ENCODE peak calls at places on chromosomes 3 and 15, in four cellular contexts. A is colonic mucosa, O is foreskin keratinocyte, S is OCI-LY7. Y is an unnamed sample.

GRCh38 chr3:193573403-193573802 is 18.7 kb upstream of the ATP13A4 start:
- DNase-seq in S (no peak), O (no peak), A (no peak), Y (no peak)

GRCh38 chr3:48427630-48427962 is 2.3 kb downstream of the PLXNB1 start:
- DNase-seq in S (no peak), A (peak), O (no peak), Y (no peak)

GRCh38 chr3:34260266-34260990 is 462.0 kb downstream of the PDCD6IP start:
- DNase-seq in A (peak), O (peak), S (peak), Y (no peak)

GRCh38 chr15:50816191-50816590 is 50.7 kb upstream of the SPPL2A start:
- DNase-seq in S (no peak), A (peak), O (peak), Y (peak)

GRCh38 chr3:9970020-9970652 is 16.5 kb downstream of the EMC3 start:
- DNase-seq in O (peak), S (no peak), A (no peak), Y (peak)

GRCh38 chr3:100027321-100027720 is 87.0 kb downstream of the FILIP1L start:
- DNase-seq in S (no peak), O (no peak), A (no peak), Y (no peak)

GRCh38 chr3:47664519-47664918 is 85.9 kb upstream of the CSPG5 start:
- DNase-seq in O (no peak), S (peak), A (no peak), Y (no peak)

GRCh38 chr15:32682569-32682968 is 35.2 kb upstream of the GREM1 start:
- DNase-seq in A (no peak), S (no peak), O (peak), Y (no peak)

GRCh38 chr3:125349556-125350165 is 25.5 kb downstream of the ZNF148 start:
- DNase-seq in A (no peak), S (no peak), O (no peak), Y (no peak)

GRCh38 chr3:111285691-111286090 is 214.1 kb downstream of the NECTIN3 start:
- DNase-seq in O (no peak), S (no peak), A (no peak), Y (no peak)

GRCh38 chr3:135249186-135249585 is 454.1 kb downstream of the EPHB1 start:
- DNase-seq in O (no peak), S (no peak), A (no peak), Y (no peak)

GRCh38 chr3:66255865-66256264 is 35.1 kb downstream of the SLC25A26 start:
- DNase-seq in A (no peak), O (no peak), S (no peak), Y (no peak)

GRCh38 chr15:101193781-101194180 is 58.1 kb downstream of the CHSY1 start:
- DNase-seq in A (no peak), S (no peak), O (no peak), Y (no peak)

GRCh38 chr15:70559223-70559823 is 204.0 kb downstream of the UACA start:
- DNase-seq in O (no peak), S (peak), A (peak), Y (no peak)

GRCh38 chr3:39445927-39446326 is 21.6 kb upstream of the MOBP start:
- DNase-seq in A (no peak), S (no peak), O (no peak), Y (no peak)
- H3K27ac ChIP-seq in A (no peak), S (no peak), O (no peak), Y (no peak)

DNA sequence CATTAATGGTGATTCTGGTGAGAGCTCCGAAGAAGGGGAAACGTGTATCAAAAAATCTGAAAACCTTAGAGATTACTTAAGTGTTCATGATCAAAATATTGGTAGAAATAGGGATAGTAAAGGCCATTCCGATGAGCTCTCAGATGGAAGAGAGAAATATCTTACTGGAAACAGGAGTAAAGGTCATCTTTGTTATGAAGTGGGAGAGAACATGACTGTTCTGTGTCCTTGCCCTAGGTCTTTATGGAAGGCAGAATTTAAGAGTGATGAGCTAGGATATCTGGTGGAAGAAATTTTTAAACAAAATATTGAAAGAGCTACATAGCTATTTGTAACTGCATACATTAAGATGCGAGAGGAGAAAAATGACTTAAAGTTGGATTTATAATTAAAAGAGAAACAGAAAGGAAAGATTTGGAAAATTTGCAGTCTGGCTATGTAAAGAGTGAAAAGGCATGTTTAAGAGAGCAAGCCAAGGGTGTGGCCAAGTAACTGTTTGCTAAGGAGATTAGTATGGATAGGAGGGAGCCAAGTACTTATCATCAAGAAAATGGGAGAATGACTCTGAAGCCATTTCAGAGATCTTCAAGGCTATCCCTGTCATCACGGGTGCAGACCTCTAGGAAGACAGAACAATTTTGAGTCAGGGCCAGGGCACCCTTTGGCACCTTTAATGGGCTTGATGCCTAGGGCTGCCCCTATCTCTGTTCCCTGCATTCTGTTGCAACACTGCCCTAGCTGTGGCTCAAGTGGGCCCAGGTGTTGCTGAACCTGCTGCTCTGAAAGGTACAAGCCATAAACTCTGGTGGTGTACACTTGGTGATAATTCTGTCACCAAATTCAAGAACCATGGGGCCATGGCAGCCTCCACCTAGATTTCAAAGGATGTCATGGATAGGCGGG is 27.3 kb downstream of the SLMAP start:
- DNase-seq in S (no peak), A (no peak), O (no peak), Y (no peak)
- H3K27ac ChIP-seq in S (no peak), A (no peak), O (peak), Y (peak)

GRCh38 chr3:129536374-129536667 is 6.7 kb upstream of the H1-8 start:
- DNase-seq in O (no peak), A (no peak), S (no peak), Y (no peak)
- H3K27ac ChIP-seq in O (no peak), A (no peak), S (no peak), Y (no peak)

GRCh38 chr15:64581408-64581761 is 121.0 kb downstream of the ZNF609 start:
- DNase-seq in A (no peak), S (no peak), O (no peak), Y (no peak)
- H3K27ac ChIP-seq in A (no peak), S (no peak), O (no peak), Y (no peak)

DNA sequence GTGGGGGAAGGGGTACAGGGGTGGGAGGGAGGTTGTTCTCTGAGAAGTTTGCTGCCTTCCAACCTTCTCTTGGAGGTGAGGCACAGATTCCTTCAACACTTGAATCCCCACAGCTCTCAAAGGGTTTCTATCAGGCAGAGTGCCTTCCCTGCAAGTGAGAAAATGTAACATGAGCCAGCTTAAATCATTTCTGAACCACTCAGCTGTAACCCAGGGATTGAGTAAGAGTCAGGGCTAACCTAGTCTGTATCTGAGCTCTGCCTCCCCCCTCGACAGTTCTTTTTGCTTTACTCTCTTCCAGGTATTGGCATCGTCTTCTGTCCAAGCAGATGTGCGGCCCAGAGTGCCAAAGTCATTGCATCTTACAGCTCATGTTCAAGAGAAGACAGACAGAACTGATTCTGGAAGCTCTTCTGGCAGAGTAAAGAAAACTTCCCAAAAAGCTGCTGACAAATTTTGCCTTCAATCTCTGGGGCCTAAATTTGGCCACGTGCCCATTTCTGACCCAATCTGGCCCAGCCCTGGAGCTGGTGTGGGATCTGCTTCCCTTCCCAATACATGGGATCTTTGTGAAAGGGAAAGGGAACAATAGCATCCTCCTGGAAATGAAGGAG is 74.8 kb downstream of the ABHD5 start:
- DNase-seq in A (no peak), O (peak), S (no peak), Y (no peak)
- H3K27ac ChIP-seq in A (no peak), O (no peak), S (no peak), Y (peak)

GRCh38 chr3:15797600-15798303 is at the start of gene ANKRD28:
- DNase-seq in O (peak), A (peak), S (peak), Y (peak)

GRCh38 chr3:15800327-15800726 is 2.5 kb upstream of the ANKRD28 start:
- DNase-seq in S (no peak), A (no peak), O (no peak), Y (no peak)

GRCh38 chr3:15798533-15799245 is 910 bp upstream of the ANKRD28 start:
- DNase-seq in A (no peak), S (no peak), O (no peak), Y (no peak)

GRCh38 chr3:15801298-15801697 is 3.5 kb upstream of the ANKRD28 start:
- DNase-seq in A (no peak), O (no peak), S (no peak), Y (no peak)

DNA sequence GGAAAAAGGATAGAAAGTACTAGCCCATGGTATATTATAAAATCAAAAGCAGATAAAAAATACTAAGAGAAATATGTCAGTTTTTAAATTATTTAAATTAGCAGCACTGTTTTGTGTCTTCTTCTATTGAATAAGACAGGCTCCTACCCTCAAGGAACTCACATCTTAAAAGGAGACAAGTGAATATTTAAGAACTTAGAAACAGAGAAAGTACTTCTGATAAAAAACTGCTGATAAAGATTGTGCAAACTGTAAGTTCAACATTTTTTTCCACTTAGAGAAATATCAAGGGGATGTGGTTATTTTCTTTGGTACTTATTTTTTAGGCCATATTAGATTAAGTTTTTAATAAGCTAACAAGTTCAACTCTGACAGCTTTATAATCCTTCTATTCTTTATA is 3.0 kb upstream of the ANKRD28 start:
- DNase-seq in S (no peak), O (no peak), A (no peak), Y (no peak)
- H3K27ac ChIP-seq in S (no peak), O (no peak), A (no peak), Y (no peak)

GRCh38 chr3:177832862-177833261 is 635.6 kb upstream of the TBL1XR1 start:
- DNase-seq in S (no peak), A (no peak), O (no peak), Y (no peak)
- H3K27ac ChIP-seq in S (no peak), A (no peak), O (no peak), Y (no peak)

GRCh38 chr3:195441051-195441450 is 1.8 kb downstream of the ACAP2 start:
- DNase-seq in O (no peak), S (no peak), A (no peak), Y (no peak)
- H3K27ac ChIP-seq in O (no peak), S (peak), A (no peak), Y (peak)

GRCh38 chr3:152403632-152404066 is 134.9 kb downstream of the MBNL1 start:
- DNase-seq in A (no peak), S (no peak), O (no peak), Y (no peak)

GRCh38 chr3:152402698-152403456 is 134.1 kb downstream of the MBNL1 start:
- DNase-seq in A (no peak), O (peak), S (no peak), Y (no peak)

GRCh38 chr3:152400912-152401311 is 132.2 kb downstream of the MBNL1 start:
- DNase-seq in S (no peak), A (no peak), O (no peak), Y (no peak)

GRCh38 chr3:152404976-152405375 is 136.2 kb downstream of the MBNL1 start:
- DNase-seq in O (no peak), A (no peak), S (no peak), Y (no peak)

GRCh38 chr3:152405915-152406802 is 137.4 kb downstream of the MBNL1 start:
- DNase-seq in S (no peak), O (peak), A (no peak), Y (peak)
- H3K27ac ChIP-seq in S (no peak), O (no peak), A (peak), Y (peak)

Y was measured in epithelial cell of prostate.